ENCODE peak calls at places on chromosomes 13 and 19, in five cellular contexts. V, N, S, L and X are unnamed samples.

GRCh38 chr19:1250374-1251232 is 2.2 kb downstream of the MIDN start:
- DNase-seq in V (peak; percentile 60), N (peak; percentile 93), S (peak; percentile 92), L (no peak), X (peak; percentile 76)

GRCh38 chr13:81874253-81874652 is 1533.3 kb upstream of the SPRY2 start:
- DNase-seq in S (no peak), N (no peak), V (no peak), L (no peak), X (no peak)

GRCh38 chr13:96025283-96025682 is 27.9 kb downstream of the UGGT2 start:
- DNase-seq in L (no peak), S (no peak), N (no peak), V (no peak), X (no peak)

GRCh38 chr19:5113101-5113557 is 144.2 kb downstream of the KDM4B start:
- DNase-seq in S (peak; percentile 60), L (no peak), N (no peak), V (peak; percentile 64), X (peak; percentile 44)

GRCh38 chr13:79780240-79780639 is 299.3 kb downstream of the NDFIP2 start:
- DNase-seq in S (no peak), N (no peak), L (no peak), V (peak; percentile 42), X (peak; percentile 51)

GRCh38 chr13:97429681-97430081 is 4.3 kb upstream of the RAP2A start:
- DNase-seq in S (no peak), V (peak; percentile 50), L (no peak), N (no peak), X (no peak)

GRCh38 chr13:29933401-29933800 is 83.0 kb upstream of the UBL3 start:
- DNase-seq in S (no peak), L (no peak), V (no peak), N (no peak), X (no peak)

GRCh38 chr19:39623946-39624345 is 21.6 kb downstream of the LGALS13 start:
- DNase-seq in V (no peak), L (peak; percentile 51), N (no peak), S (peak; percentile 26), X (no peak)

GRCh38 chr13:59458908-59459579 is 704.7 kb downstream of the DIAPH3 start:
- DNase-seq in N (no peak), S (peak; percentile 32), L (no peak), V (peak; percentile 85), X (peak; percentile 18)

GRCh38 chr19:39375929-39376328 is 15.0 kb downstream of the PAF1 start:
- DNase-seq in L (no peak), S (no peak), V (no peak), N (no peak), X (no peak)

GRCh38 chr19:49338691-49339363 is 3.6 kb downstream of the CD37 start:
- DNase-seq in L (peak; percentile 99), V (no peak), S (peak; percentile 98), N (peak; percentile 75), X (peak; percentile 29)

GRCh38 chr19:43380008-43380407 is 26.5 kb downstream of the CD177 start:
- DNase-seq in V (no peak), N (no peak), S (no peak), L (no peak), X (no peak)

GRCh38 chr19:17997969-17998826 is 9.8 kb upstream of the ARRDC2 start:
- DNase-seq in V (peak; percentile 24), S (peak; percentile 47), L (peak; percentile 89), N (no peak), X (peak; percentile 48)

GRCh38 chr19:43624933-43625332 is 5.5 kb upstream of the ZNF428 start:
- DNase-seq in V (peak; percentile 8), N (no peak), S (peak; percentile 94), L (peak; percentile 96), X (peak; percentile 37)

GRCh38 chr13:76803831-76804230 is 82.4 kb downstream of the KCTD12 start:
- DNase-seq in L (no peak), S (no peak), V (no peak), N (no peak), X (no peak)

GRCh38 chr19:30063184-30064020 is 121.4 kb downstream of the URI1 start:
- DNase-seq in S (no peak), L (no peak), V (no peak), N (no peak), X (no peak)

GRCh38 chr13:105048685-105049084 is 1486.8 kb downstream of the EFNB2 start:
- DNase-seq in N (no peak), L (no peak), S (no peak), V (no peak), X (no peak)

GRCh38 chr13:105616313-105617075 is 919.0 kb downstream of the EFNB2 start:
- DNase-seq in L (no peak), S (no peak), N (no peak), V (peak; percentile 5), X (no peak)

GRCh38 chr13:42486711-42487198 is 87.2 kb upstream of the TNFSF11 start:
- DNase-seq in S (no peak), N (no peak), L (no peak), V (peak; percentile 71), X (peak; percentile 91)

GRCh38 chr19:7013678-7014077 is 7.6 kb downstream of the MBD3L2B start:
- DNase-seq in V (no peak), S (no peak), L (no peak), N (no peak), X (no peak)

DNA sequence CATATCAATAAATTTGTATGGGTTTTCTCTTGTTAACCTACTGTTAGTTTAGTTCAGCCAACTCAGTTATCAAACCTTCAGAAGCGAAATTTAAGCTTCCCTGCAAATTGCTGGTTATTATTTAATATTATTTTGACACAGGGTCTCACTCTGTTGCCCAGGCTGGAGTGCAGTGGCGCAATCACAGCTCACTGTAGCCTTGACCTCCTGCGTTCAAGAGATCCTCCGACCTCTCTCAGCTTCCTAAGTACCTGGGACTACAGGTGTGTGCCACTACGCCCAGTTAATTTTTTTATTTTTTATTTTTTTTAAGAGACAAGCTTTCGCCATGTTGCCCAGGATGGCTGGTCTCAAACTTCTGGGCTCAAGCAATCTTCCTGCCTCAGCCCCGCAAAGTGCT is 6.2 kb downstream of the CAB39L start:
- DNase-seq in N (no peak), L (no peak), S (no peak), V (no peak), X (no peak)
- H3K4me3 ChIP-seq in N (no peak overlapping the region), L (no peak overlapping the region), S (no peak overlapping the region), V (no peak overlapping the region), X (no peak overlapping the region)

DNA sequence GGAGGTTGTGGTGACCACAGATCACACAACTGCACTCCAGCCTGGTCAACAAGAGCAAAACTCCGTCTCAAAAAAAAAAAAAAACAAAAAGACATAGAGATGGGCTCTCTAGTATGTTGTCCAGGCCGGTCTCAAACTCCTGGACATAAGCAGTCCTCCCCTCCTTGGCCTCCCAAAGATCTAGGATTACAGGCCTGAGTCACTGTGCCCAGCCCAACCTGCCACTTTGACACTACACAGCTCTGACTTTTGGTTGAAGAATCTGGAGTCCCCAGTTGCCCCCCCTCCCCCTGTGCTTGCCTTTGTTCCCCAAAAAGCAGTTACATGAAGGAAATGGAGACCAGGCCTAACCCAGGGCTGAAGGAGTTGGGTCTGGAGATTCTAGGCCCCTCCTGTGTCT is 12.9 kb downstream of the CARM1 start:
- DNase-seq in L (no peak), N (no peak), S (no peak), V (peak; percentile 77), X (peak; percentile 89)
- H2BK5ac ChIP-seq in L (no peak overlapping the region), N (no peak overlapping the region), S (no peak overlapping the region), V (peak overlapping the region; percentile 15), X (no peak overlapping the region)

GRCh38 chr13:48110132-48110868 is 15.4 kb upstream of the MED4 start:
- DNase-seq in L (no peak), S (no peak), N (no peak), V (no peak), X (no peak)
- H3K4me3 ChIP-seq in L (no peak overlapping the region), S (no peak overlapping the region), N (no peak overlapping the region), V (no peak overlapping the region), X (no peak overlapping the region)

GRCh38 chr13:112637017-112637801 is 49.3 kb upstream of the TUBGCP3 start:
- DNase-seq in L (peak; percentile 56), S (peak; percentile 50), N (no peak), V (no peak), X (peak; percentile 36)
- H2BK5ac ChIP-seq in L (no peak overlapping the region), S (no peak overlapping the region), N (no peak overlapping the region), V (no peak overlapping the region), X (no peak overlapping the region)

DNA sequence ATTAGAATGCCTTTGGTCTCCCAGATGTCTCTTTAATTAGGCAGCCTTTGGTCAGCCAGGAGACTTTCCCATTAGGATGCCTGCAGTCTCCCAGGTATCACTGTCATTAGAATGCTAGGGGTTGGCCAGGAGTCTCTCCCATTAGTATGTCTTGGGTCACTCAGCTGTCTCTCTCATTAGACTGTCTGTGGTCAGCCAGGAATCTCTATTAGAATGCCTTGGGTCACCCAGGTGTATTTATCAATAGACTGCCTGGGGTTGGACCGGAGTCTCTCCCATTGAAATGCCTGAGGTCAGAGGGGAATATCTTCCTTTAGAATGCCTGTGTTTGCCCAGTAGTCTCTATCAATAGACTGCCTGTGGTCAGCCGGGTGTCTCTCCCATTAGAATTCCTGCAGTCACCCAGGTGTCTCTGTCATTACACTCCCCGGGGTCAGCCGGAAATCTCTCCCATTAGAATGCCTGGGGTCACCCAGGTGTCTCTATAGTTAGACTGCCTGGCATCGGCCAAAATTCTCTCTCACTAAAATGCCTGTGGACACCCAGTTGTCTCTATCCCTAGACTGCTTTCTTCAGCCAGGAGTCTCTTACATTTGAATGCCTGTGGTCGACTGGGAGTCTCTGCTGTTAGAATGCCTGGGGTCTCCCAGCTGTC is 1460.3 kb downstream of the UQCRFS1 start:
- DNase-seq in N (no peak), V (no peak), S (no peak), L (no peak), X (no peak)
- H3K4me3 ChIP-seq in N (no peak overlapping the region), V (no peak overlapping the region), S (no peak overlapping the region), L (no peak overlapping the region), X (no peak overlapping the region)

GRCh38 chr13:112150352-112150751 is 83.4 kb downstream of the SOX1 start:
- DNase-seq in L (no peak), S (no peak), V (no peak), N (no peak), X (no peak)

GRCh38 chr13:112152846-112153245 is 85.9 kb downstream of the SOX1 start:
- DNase-seq in S (no peak), N (no peak), L (no peak), V (no peak), X (no peak)

GRCh38 chr13:112153846-112154245 is 86.9 kb downstream of the SOX1 start:
- DNase-seq in S (no peak), V (no peak), L (no peak), N (no peak), X (no peak)

GRCh38 chr13:112153364-112153763 is 86.4 kb downstream of the SOX1 start:
- DNase-seq in V (no peak), S (no peak), L (no peak), N (no peak), X (no peak)

DNA sequence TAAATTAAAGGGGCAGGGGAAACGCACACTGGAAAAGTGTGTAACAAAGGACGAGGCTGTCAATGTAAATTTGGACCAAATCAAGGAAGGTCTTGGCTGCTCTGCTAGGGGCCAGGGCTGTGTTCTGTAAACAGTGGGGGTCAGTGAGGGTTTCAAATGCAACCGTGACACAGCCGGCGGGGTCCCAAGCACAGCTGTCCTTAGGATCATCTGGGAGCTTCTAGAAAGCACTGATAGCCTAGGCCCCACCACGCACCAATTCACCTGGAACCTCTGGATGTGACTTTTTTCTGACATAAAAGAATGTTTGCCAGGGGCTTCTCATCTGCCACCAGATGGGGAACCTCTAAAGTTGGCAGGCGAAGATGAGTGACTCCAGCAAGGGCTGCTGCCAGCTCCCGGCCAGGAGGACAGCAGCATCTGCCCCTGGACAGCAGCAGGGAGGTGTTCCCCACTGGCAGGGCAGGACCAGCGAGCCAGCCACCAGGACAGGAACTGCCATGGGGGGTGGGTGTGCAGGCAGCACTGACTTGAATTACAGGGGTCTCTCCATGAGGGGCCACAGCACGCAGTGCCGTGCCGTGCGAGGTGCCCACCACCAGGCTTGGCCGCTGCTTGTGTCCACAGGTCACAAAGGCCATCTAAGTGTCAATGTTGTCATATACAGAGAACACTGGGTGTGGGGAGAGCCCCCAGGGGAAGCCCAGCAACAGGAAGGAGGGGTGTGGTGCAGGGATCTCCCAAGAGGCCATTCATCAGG is 87.5 kb downstream of the SOX1 start:
- DNase-seq in N (no peak), V (no peak), L (no peak), S (no peak), X (no peak)
- H2BK5ac ChIP-seq in N (peak overlapping the region; percentile 58), V (no peak overlapping the region), L (no peak overlapping the region), S (no peak overlapping the region), X (no peak overlapping the region)